ENCODE peak calls at places on chromosome X, in six cellular contexts. X is tibial artery, Y is A549, T is AG10803, H is epithelial cell of esophagus, Z is psoas muscle. C is an unnamed sample.

GRCh38 chrX:40021647-40022046 is 76.1 kb downstream of the BCOR start:
- DNase-seq in T (no peak), Z (no peak), Y (no peak), H (no peak), X (no peak), C (no peak)

GRCh38 chrX:38489341-38489740 is 72.0 kb upstream of the TSPAN7 start:
- DNase-seq in Y (no peak), X (no peak), Z (no peak), T (no peak), H (peak; percentile 2), C (no peak)

GRCh38 chrX:136259543-136259942 is 8.3 kb upstream of the MAP7D3 start:
- DNase-seq in Y (no peak), T (peak; percentile 73), X (peak; percentile 24), H (peak; percentile 52), Z (no peak), C (no peak)

GRCh38 chrX:44903107-44903506 is 30.1 kb downstream of the KDM6A start:
- DNase-seq in X (no peak), Y (peak; percentile 65), H (peak; percentile 84), T (peak; percentile 70), Z (no peak), C (peak; percentile 39)

GRCh38 chrX:151982217-151982616 is 7.7 kb upstream of the GABRE start:
- DNase-seq in Z (no peak), X (no peak), Y (peak; percentile 75), H (peak; percentile 58), T (peak; percentile 85), C (no peak)

GRCh38 chrX:7100022-7100421 is 47.5 kb upstream of the STS start:
- DNase-seq in X (no peak), H (no peak), T (no peak), Z (no peak), Y (no peak), C (no peak)

GRCh38 chrX:31213941-31214340 is 142.1 kb upstream of the FTHL17 start:
- DNase-seq in Y (no peak), H (peak; percentile 43), X (no peak), Z (no peak), T (peak; percentile 14), C (no peak)

GRCh38 chrX:76398970-76399369 is 28.5 kb upstream of the MAGEE1 start:
- DNase-seq in T (no peak), Z (no peak), H (no peak), Y (no peak), X (no peak), C (no peak)

GRCh38 chrX:118347131-118347530 is 1.2 kb downstream of the WDR44 start:
- DNase-seq in Y (no peak), T (peak; percentile 45), X (no peak), Z (no peak), H (peak; percentile 62), C (no peak)

GRCh38 chrX:45771114-45771513 is 570.4 kb upstream of the DIPK2B start:
- DNase-seq in H (peak; percentile 90), Y (peak; percentile 82), T (peak; percentile 93), X (peak; percentile 25), Z (no peak), C (no peak)

GRCh38 chrX:9308426-9308825 is 156.4 kb upstream of the TBL1X start:
- DNase-seq in Y (no peak), H (no peak), Z (no peak), T (no peak), X (no peak), C (no peak)

GRCh38 chrX:19554786-19555185 is 39.5 kb upstream of the MAP3K15 start:
- DNase-seq in X (no peak), T (peak; percentile 70), Y (no peak), H (peak; percentile 58), Z (no peak), C (peak; percentile 30)

GRCh38 chrX:48720580-48721240 is 24.2 kb downstream of the SUV39H1 start:
- DNase-seq in Z (no peak), H (no peak), X (no peak), Y (no peak), T (no peak), C (no peak)

GRCh38 chrX:123422875-123423274 is 238.8 kb downstream of the GRIA3 start:
- DNase-seq in X (no peak), Y (peak; percentile 31), H (peak; percentile 32), Z (no peak), T (peak; percentile 43), C (no peak)

GRCh38 chrX:123993904-123994635 is 32.6 kb downstream of the STAG2 start:
- DNase-seq in X (no peak), H (no peak), Y (no peak), T (no peak), Z (no peak), C (no peak)

GRCh38 chrX:46599051-46599560 is 25.5 kb downstream of the CHST7 start:
- DNase-seq in Y (no peak), T (peak; percentile 18), X (no peak), H (no peak), Z (no peak), C (no peak)

GRCh38 chrX:153400146-153401132 is 711 bp downstream of the PNMA6E start:
- DNase-seq in Y (peak; percentile 72), T (no peak), Z (no peak), H (no peak), X (no peak), C (peak; percentile 66)

GRCh38 chrX:4655743-4656142 is 942.3 kb upstream of the PRKX start:
- DNase-seq in H (peak; percentile 61), T (no peak), Z (no peak), Y (no peak), X (no peak), C (no peak)

GRCh38 chrX:41553688-41554087 is 106.5 kb downstream of the NYX start:
- DNase-seq in Z (no peak), Y (no peak), T (peak; percentile 13), X (no peak), H (peak; percentile 8), C (no peak)

GRCh38 chrX:140766024-140766611 is 56.6 kb downstream of the LINC00632 start:
- DNase-seq in Z (peak; percentile 51), Y (peak; percentile 68), T (peak; percentile 52), H (peak; percentile 48), X (peak; percentile 33), C (no peak)

DNA sequence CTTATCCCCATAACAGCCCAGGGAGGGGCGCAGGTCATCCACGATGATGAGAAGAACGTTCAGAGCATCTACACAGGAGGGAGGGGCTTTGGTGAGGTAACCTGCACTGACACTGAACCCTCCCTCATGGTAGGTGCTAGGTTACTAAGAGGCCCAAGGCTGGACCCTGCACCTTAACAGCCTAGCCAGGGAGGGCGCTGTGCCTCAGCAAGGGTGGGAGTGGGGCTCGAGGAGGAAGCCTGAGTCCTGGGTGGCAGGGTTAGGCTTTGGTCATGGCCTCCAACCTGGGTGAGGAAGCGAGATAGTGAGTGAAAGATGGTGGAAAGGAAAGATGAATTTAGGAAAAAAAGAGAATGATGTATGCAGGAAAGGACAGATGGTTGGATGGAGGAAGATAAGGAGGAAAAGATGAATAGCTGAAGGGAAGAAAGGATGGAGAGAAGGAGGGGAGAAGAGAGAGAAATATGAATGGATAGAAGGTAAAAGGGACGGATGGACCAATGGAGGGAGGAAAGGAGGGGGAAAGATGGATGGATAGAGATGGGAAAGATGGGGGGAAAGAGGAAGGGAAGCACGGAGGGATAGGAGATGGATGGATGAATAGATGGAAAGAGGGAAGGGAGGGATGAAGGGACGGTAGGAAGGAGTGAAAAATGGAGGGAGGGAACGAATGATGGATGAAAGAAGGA is 736 bp downstream of the IDS start:
- DNase-seq in Y (peak; percentile 78), T (peak; percentile 12), X (peak; percentile 22), Z (no peak), H (no peak), C (peak; percentile 62)
- TF ChIP-seq CTCF in Y (no peak), T (peak; percentile 33), X (no peak), Z (no peak), H (peak; percentile 8), C (peak; percentile 62)

GRCh38 chrX:143466130-143466529 is 51.1 kb downstream of the SPANXN3 start:
- DNase-seq in Z (no peak), H (no peak), T (no peak), Y (no peak), X (no peak), C (no peak)

GRCh38 chrX:143461616-143462015 is 55.7 kb downstream of the SPANXN3 start:
- DNase-seq in X (no peak), T (no peak), H (no peak), Z (no peak), Y (no peak), C (no peak)

DNA sequence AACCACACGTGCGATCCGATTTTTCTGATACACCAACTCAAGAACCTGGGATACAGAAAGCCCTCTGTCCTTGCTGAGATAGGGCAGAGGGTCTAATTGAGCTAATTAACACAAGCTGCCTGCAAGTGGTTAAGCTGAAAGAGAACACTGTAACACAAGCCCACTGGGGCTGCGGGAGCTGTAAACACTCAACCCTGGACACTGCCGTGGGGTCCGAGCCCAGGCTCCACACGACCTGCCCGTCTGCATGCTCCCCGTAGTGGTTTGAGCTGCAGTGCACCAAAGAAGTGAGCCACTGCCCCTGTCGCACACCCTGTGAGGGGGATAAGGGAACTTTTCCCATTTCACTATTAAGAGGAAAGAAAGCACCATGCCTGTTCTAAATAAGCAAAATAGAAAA is 54.6 kb downstream of the SPANXN3 start:
- DNase-seq in T (no peak), Z (no peak), Y (no peak), X (no peak), H (no peak), C (no peak)
- H3K4me3 ChIP-seq in T (no peak overlapping the region), Z (no peak overlapping the region), Y (no peak overlapping the region), X (no peak overlapping the region), H (no peak overlapping the region), C (no peak overlapping the region)

GRCh38 chrX:132636080-132636479 is 147.2 kb upstream of the MBNL3 start:
- DNase-seq in Y (no peak), Z (no peak), H (peak; percentile 8), T (peak; percentile 24), X (no peak), C (no peak)

GRCh38 chrX:132634521-132634920 is 145.7 kb upstream of the MBNL3 start:
- DNase-seq in Z (no peak), H (no peak), T (no peak), Y (no peak), X (no peak), C (no peak)

DNA sequence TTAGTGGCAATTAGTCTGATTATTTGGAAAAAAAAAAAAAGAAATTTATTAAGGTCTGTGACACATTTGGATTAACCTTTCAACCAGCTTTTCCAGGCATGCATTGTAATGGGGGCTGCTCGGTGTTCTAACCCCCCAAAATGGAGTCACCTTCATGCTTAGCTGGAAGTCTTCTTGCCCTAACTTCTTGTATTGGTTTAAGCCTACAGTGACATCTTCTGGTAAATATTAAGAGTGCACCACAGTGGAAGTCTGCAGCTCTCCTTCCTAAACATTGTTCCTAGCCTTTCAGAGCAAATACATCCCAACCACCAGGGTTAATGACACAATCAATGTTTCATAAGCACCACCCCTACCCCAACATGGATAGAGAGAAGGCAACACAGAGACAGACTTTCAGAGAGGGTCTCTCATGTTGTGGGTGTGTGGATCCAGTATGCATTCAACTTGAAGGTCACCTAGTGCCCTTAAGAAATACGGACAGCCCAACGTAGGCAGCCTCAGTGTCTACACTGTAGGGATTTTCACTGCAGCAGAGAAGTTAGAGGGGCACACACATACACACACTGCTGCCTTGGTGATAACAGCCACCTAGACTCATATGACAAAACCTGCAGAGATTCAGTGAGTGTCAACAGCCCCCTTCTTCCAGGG is 142.9 kb upstream of the MBNL3 start:
- DNase-seq in H (peak; percentile 41), Z (no peak), X (no peak), T (peak; percentile 40), Y (peak; percentile 36), C (no peak)
- TF ChIP-seq CTCF in H (peak; percentile 56), Z (peak; percentile 56), X (peak; percentile 46), T (peak; percentile 61), Y (peak; percentile 54), C (peak; percentile 54)

GRCh38 chrX:154471870-154472684 is 7.0 kb downstream of the LAGE3 start:
- DNase-seq in Y (no peak), T (no peak), X (no peak), Z (peak; percentile 26), H (no peak), C (no peak)
- H3K4me3 ChIP-seq in Y (no peak overlapping the region), T (no peak overlapping the region), X (no peak overlapping the region), Z (no peak overlapping the region), H (no peak overlapping the region), C (no peak overlapping the region)

C was measured in GM06990.